ENCODE peak calls at places on chromosomes 5 and 9, in seven cellular contexts. K is endothelial cell; T is neural progenitor cell; Z is CD8-positive, alpha-beta T cell; M is fibroblast of pulmonary artery; D is GM12865; X is kidney. U is an unnamed sample.
A peak's percentile ranks its signal among the peaks of the same experiment; 100 is the strongest.

GRCh38 chr5:132451387-132451786 is 39.2 kb downstream of the IRF1 start:
- DNase-seq in Z (no peak), K (no peak), D (no peak), T (no peak), M (no peak), X (no peak), U (no peak)

GRCh38 chr9:23324511-23324910 is 501.5 kb downstream of the ELAVL2 start:
- DNase-seq in K (no peak), Z (no peak), X (no peak), D (no peak), M (no peak), T (no peak), U (no peak)

GRCh38 chr9:35689601-35690446 is at the start of gene TPM2:
- DNase-seq in T (peak; percentile 78), Z (no peak), X (peak; percentile 95), K (peak; percentile 76), D (no peak), M (peak; percentile 88), U (peak; percentile 55)

GRCh38 chr9:1051286-1052118 is 1.3 kb downstream of the DMRT2 start:
- DNase-seq in X (peak; percentile 76), D (peak; percentile 56), Z (no peak), M (no peak), T (peak; percentile 67), K (peak; percentile 57), U (no peak)

GRCh38 chr5:83512051-83512745 is 40.7 kb downstream of the VCAN start:
- DNase-seq in Z (no peak), D (no peak), X (no peak), M (peak; percentile 34), K (no peak), T (no peak), U (no peak)

GRCh38 chr5:132063090-132063911 is 2.8 kb downstream of the IL3 start:
- DNase-seq in D (peak; percentile 77), T (peak; percentile 80), K (peak; percentile 86), Z (peak; percentile 57), X (peak; percentile 84), M (peak; percentile 85), U (peak; percentile 78)

GRCh38 chr5:143772621-143773020 is 39.3 kb upstream of the HMHB1 start:
- DNase-seq in Z (no peak), D (no peak), T (no peak), K (no peak), X (no peak), M (no peak), U (no peak)

GRCh38 chr9:36986548-36987408 is 47.3 kb downstream of the PAX5 start:
- DNase-seq in X (no peak), K (no peak), T (peak; percentile 39), Z (no peak), D (no peak), M (no peak), U (no peak)

GRCh38 chr9:133919253-133920115 is 72.6 kb downstream of the VAV2 start:
- DNase-seq in T (no peak), M (peak; percentile 54), X (no peak), K (no peak), Z (no peak), D (no peak), U (no peak)

GRCh38 chr9:546797-547223 is 294.7 kb upstream of the DMRT1 start:
- DNase-seq in K (peak; percentile 4), X (no peak), D (peak; percentile 8), Z (no peak), T (peak; percentile 66), M (peak; percentile 69), U (no peak)

GRCh38 chr5:93674866-93675457 is 66.4 kb downstream of the POU5F2 start:
- DNase-seq in X (no peak), D (no peak), Z (no peak), M (no peak), K (no peak), T (no peak), U (no peak)

GRCh38 chr9:71879644-71880174 is 31.3 kb downstream of the ABHD17B start:
- DNase-seq in Z (no peak), M (no peak), D (no peak), X (no peak), T (no peak), K (no peak), U (no peak)

GRCh38 chr5:100518377-100518776 is 16.8 kb upstream of the FAM174A start:
- DNase-seq in Z (no peak), X (no peak), M (no peak), D (no peak), K (no peak), T (peak; percentile 2), U (no peak)

GRCh38 chr9:13388157-13388556 is 108.7 kb upstream of the MPDZ start:
- DNase-seq in K (no peak), D (no peak), T (no peak), X (no peak), M (peak; percentile 74), Z (no peak), U (no peak)

GRCh38 chr9:101566904-101567724 is 27.7 kb downstream of the PPP3R2 start:
- DNase-seq in K (peak; percentile 24), X (no peak), D (peak; percentile 54), T (peak; percentile 45), M (peak; percentile 52), Z (no peak), U (peak; percentile 12)

GRCh38 chr5:83072946-83073345 is 4.2 kb downstream of the TMEM167A start:
- DNase-seq in X (no peak), D (no peak), Z (no peak), M (no peak), K (no peak), T (no peak), U (no peak)

GRCh38 chr5:61435368-61435767 is 103.3 kb downstream of the ZSWIM6 start:
- DNase-seq in K (no peak), M (no peak), X (no peak), D (no peak), Z (no peak), T (no peak), U (no peak)

GRCh38 chr9:128986671-128987070 is 39.2 kb downstream of the NUP188 start:
- DNase-seq in T (no peak), K (no peak), M (no peak), D (no peak), Z (no peak), X (no peak), U (no peak)

GRCh38 chr9:128992995-128993394 is 35.1 kb downstream of the SH3GLB2 start:
- DNase-seq in X (peak; percentile 30), M (peak; percentile 24), Z (no peak), K (no peak), T (peak; percentile 22), D (no peak), U (no peak)

GRCh38 chr9:128983536-128983935 is 36.0 kb downstream of the NUP188 start:
- DNase-seq in M (no peak), T (no peak), X (no peak), D (no peak), Z (no peak), K (no peak), U (no peak)

DNA sequence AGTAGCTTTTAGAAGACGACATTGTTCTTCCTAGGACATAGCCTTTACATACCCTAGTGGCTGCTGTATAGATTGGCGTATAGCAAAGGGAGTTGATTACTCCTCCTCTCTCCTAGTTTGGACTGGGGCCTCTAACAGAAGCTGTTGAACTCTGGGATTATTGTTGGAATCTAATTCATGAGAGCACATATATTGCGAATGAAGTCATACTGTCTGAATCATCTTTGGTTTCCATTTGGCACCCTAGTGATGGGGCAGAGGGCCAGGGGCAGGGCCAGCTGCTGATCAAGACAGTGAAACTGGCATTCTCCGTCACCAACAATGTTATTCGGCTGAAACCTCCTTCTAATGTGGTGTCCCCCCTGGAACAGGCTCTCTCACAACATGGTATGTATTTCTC is 40.3 kb downstream of the NUP188 start:
- DNase-seq in K (no peak), Z (no peak), D (no peak), M (peak; percentile 65), X (no peak), T (no peak), U (no peak)
- TF ChIP-seq CTCF in K (no peak), Z (no peak), D (no peak), M (no peak), X (no peak), T (no peak), U (no peak)

DNA sequence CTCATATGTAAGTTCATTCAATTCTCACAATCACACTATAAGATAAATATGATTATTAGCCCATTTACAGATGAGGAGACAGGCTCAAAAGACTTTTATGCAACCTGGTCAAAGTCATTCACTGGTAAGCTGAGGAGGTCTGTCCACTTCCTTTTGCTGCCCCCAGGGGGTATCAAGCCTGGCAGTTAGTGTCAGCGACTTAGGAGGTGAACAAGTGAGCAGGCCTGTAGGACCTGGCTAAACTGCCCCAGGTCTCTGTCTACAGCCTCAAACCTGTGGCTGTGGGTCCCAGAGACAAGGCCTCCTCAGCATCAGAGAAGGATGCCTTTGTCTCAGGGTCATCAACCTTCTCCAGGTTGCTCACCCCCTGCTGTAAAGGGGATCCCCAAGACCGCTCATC is 10.4 kb downstream of the TGFBI start:
- DNase-seq in D (no peak), Z (no peak), M (no peak), X (no peak), T (no peak), K (no peak), U (no peak)
- TF ChIP-seq CTCF in D (no peak), Z (no peak), M (no peak), X (no peak), T (no peak), K (no peak), U (no peak)

GRCh38 chr5:16437974-16438373 is 27.6 kb downstream of the ZNF622 start:
- DNase-seq in X (no peak), K (no peak), Z (no peak), M (peak; percentile 32), T (no peak), D (no peak), U (no peak)
- TF ChIP-seq CTCF in X (no peak), K (no peak), Z (no peak), M (peak; percentile 29), T (no peak), D (no peak), U (no peak)

GRCh38 chr9:88722753-88723152 is 187.8 kb downstream of the NXNL2 start:
- DNase-seq in D (no peak), Z (no peak), K (no peak), M (peak; percentile 50), X (no peak), T (no peak), U (no peak)
- TF ChIP-seq CTCF in D (no peak), Z (no peak), K (peak; percentile 44), M (peak; percentile 60), X (peak; percentile 34), T (peak; percentile 45), U (no peak)